ENCODE peak calls at places on chromosomes 3 and 15, in eight cellular contexts. K is Peyer's patch, J is GM12878, O is tibial nerve, T is body of pancreas, W is prostate gland, E is IMR-90, I is transverse colon. U is an unnamed sample.

GRCh38 chr3:192449036-192449435 is 278.3 kb downstream of the FGF12 start:
- DNase-seq in K (no peak), J (no peak), O (no peak), T (no peak), W (no peak), E (no peak), I (no peak), U (no peak)

GRCh38 chr3:136196064-136196400 is at the start of gene MSL2:
- DNase-seq in K (no peak), J (no peak), O (no peak), T (no peak), W (no peak), E (no peak), I (peak), U (peak)

GRCh38 chr3:5022187-5022965 is 43.1 kb downstream of the BHLHE40 start:
- DNase-seq in K (no peak), J (no peak), O (no peak), T (no peak), W (no peak), E (peak), I (no peak), U (no peak)

GRCh38 chr15:25658560-25658959 is 204.6 kb downstream of the ATP10A start:
- DNase-seq in K (no peak), J (no peak), O (no peak), T (no peak), W (no peak), E (no peak), I (no peak), U (no peak)

GRCh38 chr3:68876112-68876713 is 56.1 kb downstream of the TAFA4 start:
- DNase-seq in K (peak), J (peak), O (peak), T (peak), W (peak), E (peak), I (no peak), U (no peak)

GRCh38 chr3:89795506-89795905 is 688.1 kb downstream of the EPHA3 start:
- DNase-seq in K (no peak), J (no peak), O (no peak), T (no peak), W (no peak), E (no peak), I (no peak), U (no peak)

GRCh38 chr3:82643948-82644347 is 882.5 kb upstream of the GBE1 start:
- DNase-seq in K (no peak), J (no peak), O (no peak), T (no peak), W (no peak), E (no peak), I (no peak), U (no peak)

GRCh38 chr3:188153949-188154757 is at the start of gene LPP:
- DNase-seq in K (peak), J (no peak), O (peak), T (peak), W (peak), E (peak), I (peak), U (peak)

GRCh38 chr15:25680659-25680970 is 182.5 kb downstream of the ATP10A start:
- DNase-seq in K (peak), J (no peak), O (no peak), T (no peak), W (no peak), E (no peak), I (no peak), U (no peak)

GRCh38 chr3:170808041-170808440 is 62.0 kb downstream of the RPL22L1 start:
- DNase-seq in K (no peak), J (no peak), O (no peak), T (no peak), W (no peak), E (no peak), I (no peak), U (no peak)

GRCh38 chr3:126539558-126540250 is 15.7 kb downstream of the CHST13 start:
- DNase-seq in K (peak), J (no peak), O (no peak), T (peak), W (no peak), E (no peak), I (peak), U (no peak)

GRCh38 chr15:52866698-52867097 is 76.6 kb upstream of the ONECUT1 start:
- DNase-seq in K (no peak), J (no peak), O (no peak), T (no peak), W (no peak), E (no peak), I (no peak), U (no peak)

GRCh38 chr3:72976182-72976825 is 20.3 kb upstream of the PPP4R2 start:
- DNase-seq in K (no peak), J (no peak), O (no peak), T (no peak), W (no peak), E (peak), I (no peak), U (no peak)

GRCh38 chr15:67472957-67473356 is 48.0 kb upstream of the C15orf61 start:
- DNase-seq in K (no peak), J (no peak), O (no peak), T (no peak), W (no peak), E (peak), I (no peak), U (no peak)

GRCh38 chr3:43093974-43094373 is 11.9 kb downstream of the POMGNT2 start:
- DNase-seq in K (no peak), J (no peak), O (no peak), T (no peak), W (no peak), E (no peak), I (no peak), U (no peak)

GRCh38 chr3:119295816-119296484 is 1.8 kb downstream of the ARHGAP31 start:
- DNase-seq in K (no peak), J (no peak), O (no peak), T (no peak), W (no peak), E (no peak), I (no peak), U (no peak)

GRCh38 chr15:93846148-93846547 is 385.2 kb upstream of the MCTP2 start:
- DNase-seq in K (no peak), J (no peak), O (no peak), T (no peak), W (no peak), E (no peak), I (no peak), U (no peak)

GRCh38 chr3:38149701-38150100 is 11.2 kb downstream of the MYD88 start:
- DNase-seq in K (no peak), J (no peak), O (no peak), T (no peak), W (no peak), E (no peak), I (no peak), U (peak)

GRCh38 chr3:128619146-128619890 is 31.3 kb downstream of the RPN1 start:
- DNase-seq in K (no peak), J (no peak), O (no peak), T (no peak), W (no peak), E (peak), I (no peak), U (no peak)
- TF ChIP-seq POLR2A in K (no peak), J (no peak), O (no peak), T (no peak), W (no peak), E (no peak), I (no peak), U (no peak)

GRCh38 chr3:114899186-114899931 is 247.7 kb downstream of the ZBTB20 start:
- DNase-seq in K (no peak), J (no peak), O (no peak), T (peak), W (peak), E (no peak), I (peak), U (no peak)

GRCh38 chr3:114902691-114903101 is 244.4 kb downstream of the ZBTB20 start:
- DNase-seq in K (no peak), J (no peak), O (no peak), T (no peak), W (no peak), E (peak), I (no peak), U (no peak)

GRCh38 chr3:114904633-114905032 is 242.5 kb downstream of the ZBTB20 start:
- DNase-seq in K (no peak), J (no peak), O (no peak), T (no peak), W (no peak), E (no peak), I (no peak), U (no peak)

GRCh38 chr3:114903213-114903612 is 243.9 kb downstream of the ZBTB20 start:
- DNase-seq in K (no peak), J (no peak), O (no peak), T (no peak), W (no peak), E (peak), I (no peak), U (no peak)

DNA sequence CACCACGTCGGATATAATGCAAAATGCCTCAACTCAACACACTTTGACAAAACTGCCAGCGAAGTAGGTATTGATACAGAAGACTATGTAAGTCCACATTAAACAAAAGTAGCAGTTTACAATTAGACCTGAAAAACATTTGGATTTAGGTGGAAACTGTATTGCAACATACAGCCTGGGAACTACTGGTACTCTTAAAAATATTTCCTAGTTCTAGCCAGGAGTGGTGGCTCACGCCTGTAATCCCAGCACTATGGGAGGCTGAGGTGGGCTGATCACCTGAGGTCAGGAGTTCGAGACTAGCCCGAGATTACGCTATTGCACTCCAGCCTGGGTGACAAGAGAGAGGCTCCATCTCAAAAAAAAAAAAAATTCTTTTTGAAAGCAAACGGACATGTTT is 246.2 kb downstream of the ZBTB20 start:
- DNase-seq in K (no peak), J (no peak), O (no peak), T (no peak), W (no peak), E (no peak), I (no peak), U (no peak)
- H3K27ac ChIP-seq in K (no peak), J (no peak), O (peak), T (peak), W (peak), E (no peak), I (peak), U (peak)

GRCh38 chr15:101242999-101243336 is 8.9 kb downstream of the CHSY1 start:
- DNase-seq in K (no peak), J (no peak), O (no peak), T (no peak), W (no peak), E (no peak), I (no peak), U (no peak)
- H3K4me3 ChIP-seq in K (no peak), J (peak), O (no peak), T (no peak), W (no peak), E (no peak), I (no peak), U (no peak)

GRCh38 chr3:64019879-64020278 is 3.4 kb downstream of the PSMD6 start:
- DNase-seq in K (no peak), J (no peak), O (no peak), T (no peak), W (no peak), E (no peak), I (no peak), U (no peak)

GRCh38 chr3:64023861-64024223 is 548 bp upstream of the PSMD6 start:
- DNase-seq in K (no peak), J (no peak), O (no peak), T (no peak), W (no peak), E (peak), I (no peak), U (no peak)

GRCh38 chr3:64022451-64023186 is 675 bp downstream of the PSMD6 start:
- DNase-seq in K (no peak), J (no peak), O (no peak), T (peak), W (no peak), E (no peak), I (no peak), U (no peak)

GRCh38 chr3:64026346-64026745 is 3.1 kb upstream of the PSMD6 start:
- DNase-seq in K (no peak), J (no peak), O (no peak), T (no peak), W (no peak), E (no peak), I (no peak), U (no peak)

DNA sequence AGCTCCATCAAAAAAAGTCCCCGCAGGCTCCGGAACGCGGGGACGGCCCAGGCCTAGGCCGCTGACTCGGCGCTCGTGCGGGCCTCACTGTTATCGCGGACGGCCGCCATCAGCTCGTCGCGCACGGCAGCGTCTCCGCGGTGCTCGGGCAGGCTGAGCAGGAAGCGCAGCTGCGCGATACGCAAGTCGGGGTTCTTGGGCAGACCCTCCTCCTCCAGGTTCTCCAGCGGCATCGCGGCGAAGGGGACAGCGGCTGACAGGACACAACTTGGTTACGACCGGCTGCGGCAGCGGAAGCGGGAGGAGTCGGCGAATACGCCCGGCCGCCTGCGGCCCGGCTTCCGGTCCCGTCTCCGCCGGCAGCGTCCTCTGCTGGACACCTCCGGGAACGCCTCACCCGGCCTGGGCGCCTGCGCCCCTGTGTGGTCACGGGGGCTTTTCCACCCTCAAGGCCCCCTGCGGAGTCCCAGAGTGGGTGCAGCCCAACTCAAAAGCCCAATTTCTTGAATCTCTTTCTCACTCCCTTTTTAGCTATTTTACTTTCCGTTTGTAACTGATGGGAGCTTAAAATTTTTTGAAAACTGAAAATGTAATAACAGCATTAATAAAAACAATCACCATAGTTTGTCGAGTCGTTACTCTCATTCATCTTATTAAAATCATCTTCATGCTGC is at the start of gene PSMD6:
- DNase-seq in K (peak), J (peak), O (peak), T (peak), W (peak), E (peak), I (peak), U (peak)
- TF ChIP-seq POLR2A in K (peak), J (peak), O (no peak), T (peak), W (no peak), E (peak), I (peak), U (no peak)

U was measured in esophagus muscularis mucosa.